ENCODE peak calls at places on chromosomes 7 and 10, in four cellular contexts. I, S, O and P are unnamed samples.

GRCh38 chr7:99623091-99623693 is 6.4 kb downstream of the ZSCAN25 start:
- DNase-seq in I (no peak), O (peak; percentile 32), S (peak; percentile 93), P (no peak)

GRCh38 chr7:20786421-20786778 is 286 bp downstream of the SP8 start:
- DNase-seq in O (no peak), S (no peak), I (no peak), P (no peak)

GRCh38 chr10:33781666-33782395 is 447.4 kb upstream of the NRP1 start:
- DNase-seq in I (no peak), S (peak; percentile 5), O (no peak), P (no peak)

GRCh38 chr10:80070068-80070467 is 8.4 kb upstream of the TMEM254 start:
- DNase-seq in S (no peak), O (no peak), I (peak; percentile 95), P (no peak)

GRCh38 chr10:101660268-101660667 is 34.7 kb downstream of the FBXW4 start:
- DNase-seq in S (no peak), I (no peak), O (no peak), P (no peak)

GRCh38 chr7:91894781-91895480 is 14.4 kb upstream of the MTERF1 start:
- DNase-seq in O (peak; percentile 79), I (no peak), S (no peak), P (no peak)

GRCh38 chr7:2643386-2644229 is 11.8 kb downstream of the TTYH3 start:
- DNase-seq in O (no peak), I (no peak), S (no peak), P (no peak)

GRCh38 chr7:78175330-78175729 is 376.8 kb downstream of the PHTF2 start:
- DNase-seq in S (no peak), I (no peak), O (no peak), P (no peak)

GRCh38 chr10:70518695-70519094 is 40.1 kb downstream of the PALD1 start:
- DNase-seq in I (no peak), O (peak; percentile 62), S (peak; percentile 80), P (no peak)

GRCh38 chr10:103666109-103666508 is 172.6 kb downstream of the NEURL1 start:
- DNase-seq in O (peak; percentile 20), I (no peak), S (peak; percentile 43), P (no peak)

GRCh38 chr7:155941688-155942087 is 129.4 kb upstream of the SHH start:
- DNase-seq in O (no peak), S (no peak), I (no peak), P (no peak)

GRCh38 chr7:44561962-44562621 is 11.6 kb downstream of the DDX56 start:
- DNase-seq in S (peak; percentile 74), O (peak; percentile 58), I (no peak), P (no peak)

GRCh38 chr10:7320072-7320471 is 90.8 kb downstream of the SFMBT2 start:
- DNase-seq in I (no peak), O (peak; percentile 37), S (no peak), P (no peak)

GRCh38 chr10:29329420-29329819 is 40.5 kb downstream of the LYZL1 start:
- DNase-seq in S (peak; percentile 47), I (no peak), O (no peak), P (no peak)

GRCh38 chr7:101201695-101202602 is 1.1 kb upstream of the MOGAT3 start:
- DNase-seq in I (no peak), O (no peak), S (no peak), P (no peak)

GRCh38 chr7:70849580-70850235 is 282.2 kb upstream of the GALNT17 start:
- DNase-seq in S (no peak), O (no peak), I (no peak), P (no peak)

GRCh38 chr7:158413962-158414961 is 173.4 kb downstream of the PTPRN2 start:
- DNase-seq in I (peak; percentile 96), S (no peak), O (peak; percentile 12), P (no peak)

GRCh38 chr10:66246177-66246576 is 679.7 kb upstream of the LRRTM3 start:
- DNase-seq in O (no peak), I (no peak), S (no peak), P (no peak)

GRCh38 chr7:127252736-127253288 is at the start of gene GRM8:
- DNase-seq in O (peak; percentile 53), S (peak; percentile 42), I (peak; percentile 29), P (no peak)

GRCh38 chr10:34907743-34908425 is 92.8 kb upstream of the PARD3 start:
- DNase-seq in O (no peak), I (no peak), S (peak; percentile 15), P (no peak)

GRCh38 chr10:125441151-125441550 is 241.8 kb downstream of the TEX36 start:
- DNase-seq in I (no peak), O (peak; percentile 3), S (peak; percentile 12), P (no peak)

GRCh38 chr10:110353244-110354119 is 48.8 kb upstream of the SMNDC1 start:
- DNase-seq in O (peak; percentile 95), I (no peak), S (peak; percentile 93), P (peak; percentile 39)

GRCh38 chr7:73520673-73521635 is 1.1 kb downstream of the BAZ1B start:
- DNase-seq in O (peak; percentile 21), S (peak; percentile 26), I (peak; percentile 16), P (no peak)

GRCh38 chr10:13371879-13372470 is 23.9 kb upstream of the SEPHS1 start:
- DNase-seq in S (peak; percentile 86), I (peak; percentile 69), O (peak; percentile 70), P (peak; percentile 41)

GRCh38 chr7:124029789-124030188 is 3.1 kb downstream of the TMEM229A start:
- DNase-seq in O (no peak), I (peak; percentile 43), S (no peak), P (no peak)

GRCh38 chr7:26208040-26208439 is 6.5 kb downstream of the CBX3 start:
- DNase-seq in O (no peak), I (no peak), S (no peak), P (no peak)

GRCh38 chr10:70540089-70540788 is 61.7 kb downstream of the PALD1 start:
- DNase-seq in O (peak; percentile 20), I (no peak), S (no peak), P (no peak)

GRCh38 chr10:114400091-114400490 is 4.2 kb downstream of the AFAP1L2 start:
- DNase-seq in O (no peak), S (no peak), I (no peak), P (no peak)

GRCh38 chr10:22505923-22506685 is 160.8 kb downstream of the SPAG6 start:
- DNase-seq in S (peak; percentile 12), O (no peak), I (no peak), P (no peak)